ENCODE peak calls at places on chromosomes 16 and 17, in four cellular contexts. V is ovary, N is Peyer's patch, S is HL-60. T is an unnamed sample.

GRCh38 chr16:1960665-1961630 is 1.6 kb downstream of the NDUFB10 start:
- DNase-seq in N (no peak), V (no peak), S (peak), T (no peak)

GRCh38 chr17:9021158-9021984 is at the start of gene NTN1:
- DNase-seq in S (no peak), V (peak), N (peak), T (no peak)

GRCh38 chr17:28745052-28745776 is 1.4 kb downstream of the TRAF4 start:
- DNase-seq in S (no peak), V (peak), N (peak), T (no peak)

GRCh38 chr16:84832488-84833141 is 12.8 kb downstream of the CRISPLD2 start:
- DNase-seq in N (peak), S (peak), V (peak), T (no peak)

GRCh38 chr17:77867308-77867781 is 91.2 kb upstream of the TNRC6C start:
- DNase-seq in N (no peak), V (no peak), S (no peak), T (no peak)

GRCh38 chr16:69171325-69172095 is 15.5 kb upstream of the SNTB2 start:
- DNase-seq in V (no peak), N (no peak), S (no peak), T (no peak)

GRCh38 chr17:73749906-73750305 is 105.7 kb upstream of the SDK2 start:
- DNase-seq in S (no peak), V (no peak), N (no peak), T (no peak)

GRCh38 chr16:63617990-63618763 is 1503.7 kb downstream of the CDH11 start:
- DNase-seq in S (no peak), N (peak), V (peak), T (no peak)

GRCh38 chr17:725746-726145 is 6.7 kb upstream of the TLCD3A start:
- DNase-seq in V (no peak), N (no peak), S (no peak), T (no peak)

GRCh38 chr16:69479806-69480205 is 55.4 kb downstream of the CYB5B start:
- DNase-seq in V (no peak), N (no peak), S (no peak), T (no peak)

GRCh38 chr17:55852734-55853133 is 101.9 kb downstream of the PCTP start:
- DNase-seq in S (peak), V (no peak), N (no peak), T (no peak)

GRCh38 chr17:50533185-50533584 is 650 bp downstream of the EPN3 start:
- DNase-seq in N (no peak), V (no peak), S (no peak), T (no peak)

GRCh38 chr16:6360641-6361040 is 972.0 kb upstream of the RBFOX1 start:
- DNase-seq in S (no peak), V (no peak), N (no peak), T (no peak)

DNA sequence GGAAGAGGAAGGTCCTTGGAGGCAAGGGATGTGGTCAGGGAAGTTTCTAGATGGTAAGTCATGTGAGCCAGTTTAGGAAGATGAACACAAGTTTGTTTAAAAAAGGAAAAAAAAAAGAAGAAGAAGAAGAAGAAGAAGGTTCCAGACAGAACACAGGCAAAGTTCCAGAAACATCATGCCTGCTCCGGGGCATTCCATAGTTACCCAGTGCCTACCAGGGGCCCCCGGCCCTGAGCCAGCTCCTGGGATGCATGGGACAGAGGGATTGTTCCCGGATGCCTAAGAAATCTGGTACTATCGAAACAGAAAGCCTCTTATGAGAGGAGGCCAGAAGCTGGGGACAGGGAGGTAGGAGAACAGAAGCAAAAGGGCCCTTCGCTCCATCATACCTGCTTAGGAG is 21.3 kb downstream of the CACNG4 start:
- DNase-seq in S (no peak), N (no peak), V (no peak), T (no peak)
- H3K27ac ChIP-seq in S (no peak), N (no peak), V (no peak), T (no peak)

GRCh38 chr17:75457047-75457654 is 716 bp downstream of the TMEM94 start:
- DNase-seq in S (peak), N (peak), V (peak), T (no peak)

GRCh38 chr17:75459246-75459589 is 2.8 kb downstream of the TMEM94 start:
- DNase-seq in V (no peak), S (no peak), N (no peak), T (no peak)

GRCh38 chr17:75456417-75457046 is at the start of gene TMEM94:
- DNase-seq in S (peak), N (peak), V (peak), T (peak)

GRCh38 chr17:75460295-75460694 is 3.9 kb downstream of the TMEM94 start:
- DNase-seq in V (no peak), N (no peak), S (no peak), T (no peak)

GRCh38 chr17:75459590-75460267 is 3.3 kb downstream of the TMEM94 start:
- DNase-seq in N (no peak), S (peak), V (no peak), T (no peak)
- H3K4me3 ChIP-seq in N (no peak), S (no peak), V (no peak), T (no peak)

GRCh38 chr16:20906225-20906870 is 5.8 kb downstream of the LYRM1 start:
- DNase-seq in N (no peak), V (no peak), S (no peak), T (no peak)
- H3K27ac ChIP-seq in N (peak), V (no peak), S (no peak), T (no peak)

DNA sequence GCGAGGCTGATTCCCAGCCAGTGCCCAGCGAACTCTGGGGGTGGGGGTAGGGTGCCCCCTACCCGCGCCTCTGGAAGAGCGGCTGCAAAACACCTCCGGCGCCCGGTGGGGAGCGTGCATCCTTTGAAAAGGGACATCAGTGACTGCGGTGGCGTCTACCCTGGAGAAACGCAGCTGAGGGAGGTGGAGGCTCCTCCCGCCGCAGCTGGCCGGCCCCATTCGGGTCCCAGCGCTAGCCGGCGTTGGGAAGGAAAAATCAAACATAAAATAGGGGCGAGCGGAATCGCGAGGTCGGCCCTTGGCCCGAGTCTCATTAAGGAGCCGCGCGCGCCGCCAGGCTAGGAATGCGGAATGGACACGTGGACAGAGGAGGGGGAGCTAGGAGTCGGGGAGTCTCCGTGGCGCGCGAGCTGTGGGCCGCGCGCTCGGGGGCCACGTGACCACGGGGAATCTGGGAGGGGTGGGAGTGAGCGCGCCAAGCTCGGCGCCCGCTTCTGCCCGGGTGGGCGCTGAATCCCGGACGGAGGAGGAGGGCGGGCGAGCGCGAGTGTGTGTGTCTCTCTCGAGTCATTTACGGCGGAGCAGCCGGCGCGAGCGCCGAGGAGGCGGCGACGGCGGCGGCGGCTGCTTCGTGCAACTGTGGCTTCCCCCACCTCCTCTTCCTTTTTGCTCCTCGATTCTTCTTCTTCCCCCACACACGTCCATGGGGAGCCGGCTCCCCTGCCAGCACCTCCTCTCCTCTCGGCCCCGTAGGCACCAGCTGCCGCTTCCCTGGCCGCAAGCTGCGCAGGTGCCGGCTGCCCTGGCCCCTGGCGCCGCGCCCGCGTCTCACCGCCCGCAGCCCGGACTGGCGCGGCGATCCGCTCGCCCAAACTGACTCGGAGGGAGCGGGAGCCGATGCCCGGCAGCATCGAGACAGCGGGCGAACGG is at the start of gene TMEM132E:
- DNase-seq in V (peak), N (peak), S (peak), T (no peak)
- H3K4me3 ChIP-seq in V (peak), N (peak), S (peak), T (peak)

GRCh38 chr17:20930065-20930760 is 112.6 kb downstream of the USP22 start:
- DNase-seq in V (no peak), N (no peak), S (no peak), T (no peak)

GRCh38 chr17:20938244-20938643 is 104.6 kb downstream of the USP22 start:
- DNase-seq in N (no peak), V (no peak), S (no peak), T (no peak)

GRCh38 chr17:20935740-20936139 is 107.1 kb downstream of the USP22 start:
- DNase-seq in S (no peak), N (no peak), V (no peak), T (no peak)

DNA sequence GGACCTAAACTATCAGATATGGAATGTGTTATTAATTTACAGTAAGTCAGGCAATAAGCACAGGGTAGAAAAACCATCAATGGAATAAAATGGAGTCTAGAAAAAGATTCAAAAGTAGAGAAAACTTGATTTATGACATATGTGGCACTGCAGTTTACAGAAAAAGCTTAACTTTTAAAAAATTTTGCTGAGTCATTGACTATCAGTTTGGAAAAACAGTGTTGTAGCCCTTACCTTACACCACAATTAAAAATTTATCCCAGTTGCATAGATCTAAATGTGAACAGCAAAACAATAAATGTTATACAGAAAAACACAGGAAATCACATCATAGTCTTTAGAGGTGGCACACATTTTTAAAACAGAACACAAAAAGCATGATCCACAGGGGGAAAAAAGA is 108.5 kb downstream of the USP22 start:
- DNase-seq in S (no peak), V (no peak), N (no peak), T (no peak)
- H3K27ac ChIP-seq in S (no peak), V (no peak), N (no peak), T (peak)

GRCh38 chr17:12974319-12974661 is 43.5 kb downstream of the ELAC2 start:
- DNase-seq in N (no peak), S (no peak), V (no peak), T (no peak)
- H3K4me3 ChIP-seq in N (peak), S (no peak), V (peak), T (no peak)

DNA sequence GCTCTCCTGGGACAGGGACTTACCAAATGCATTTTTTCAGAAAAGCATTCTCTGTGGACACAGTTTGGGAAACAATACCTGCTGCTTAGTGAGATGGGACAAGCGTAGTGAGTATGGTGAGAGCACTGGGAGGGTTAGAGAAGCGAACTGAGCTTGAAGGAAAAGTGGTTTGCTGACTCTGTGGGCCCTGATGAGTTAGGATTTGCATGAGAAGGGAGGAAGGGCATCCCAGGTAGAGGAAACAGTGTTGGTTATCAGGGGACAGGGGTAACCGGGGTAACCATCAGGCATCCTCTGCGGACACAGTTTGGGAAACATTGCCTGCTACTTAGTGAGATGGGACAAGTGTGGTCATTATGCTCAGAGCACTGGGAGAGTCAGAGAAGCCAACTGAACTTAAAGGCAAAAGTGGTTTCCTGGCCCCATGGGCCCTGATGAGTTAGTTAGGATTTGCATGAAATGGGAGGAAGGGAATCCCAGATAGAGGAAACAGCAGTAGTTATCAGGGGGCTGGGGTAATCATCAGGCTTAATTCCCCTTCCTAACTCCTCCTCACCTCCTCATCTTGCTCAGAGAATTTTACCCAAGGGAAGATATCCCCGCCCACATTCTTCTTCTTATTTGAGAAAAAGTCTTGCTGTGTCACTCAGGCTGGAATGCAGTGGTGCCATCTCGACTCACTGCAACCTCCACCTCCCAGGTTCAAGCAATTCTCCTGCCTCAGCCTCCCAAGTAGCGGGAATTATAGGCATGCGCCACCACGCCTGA is 319.3 kb downstream of the RBFOX1 start:
- DNase-seq in N (no peak), V (no peak), S (no peak), T (no peak)
- H3K27ac ChIP-seq in N (no peak), V (no peak), S (no peak), T (no peak)

DNA sequence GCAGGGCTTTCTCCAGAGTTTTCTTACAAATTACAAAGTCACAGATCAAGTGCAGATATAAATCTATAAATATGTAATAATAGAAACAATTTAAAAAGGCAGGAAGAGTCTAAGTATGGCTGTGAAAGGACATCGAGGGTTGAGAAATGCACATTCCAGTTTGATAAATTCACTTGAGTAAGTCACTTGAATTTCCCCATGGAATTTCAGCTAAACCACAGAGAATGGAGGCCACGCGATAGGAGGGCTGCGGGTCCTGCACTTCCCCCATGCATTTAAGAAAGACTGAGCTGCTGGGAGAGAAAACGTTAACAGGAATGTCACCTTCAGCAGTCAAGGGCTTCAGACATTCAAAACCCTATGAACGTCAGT is 6.1 kb upstream of the MXRA7 start:
- DNase-seq in N (peak), S (no peak), V (no peak), T (no peak)
- H3K4me3 ChIP-seq in N (no peak), S (no peak), V (no peak), T (peak)

GRCh38 chr17:58666858-58667267 is 25.0 kb downstream of the TEX14 start:
- DNase-seq in V (peak), S (peak), N (peak), T (no peak)

GRCh38 chr17:58671969-58672368 is 19.9 kb downstream of the TEX14 start:
- DNase-seq in S (no peak), N (no peak), V (no peak), T (no peak)

GRCh38 chr17:58667934-58668597 is 23.8 kb downstream of the TEX14 start:
- DNase-seq in S (no peak), V (no peak), N (no peak), T (no peak)

GRCh38 chr17:58668598-58668935 is 23.3 kb downstream of the TEX14 start:
- DNase-seq in N (no peak), S (no peak), V (no peak), T (no peak)

GRCh38 chr17:58669853-58670252 is 22.0 kb downstream of the TEX14 start:
- DNase-seq in S (no peak), V (no peak), N (no peak), T (no peak)
- H3K27ac ChIP-seq in S (no peak), V (no peak), N (no peak), T (no peak)

T was measured in SK-N-MC.